ENCODE peak calls at places on chromosomes 4 and X, in four cellular contexts. B is tibial artery, C is cardiac muscle cell, T is mammary epithelial cell. O is an unnamed sample.

GRCh38 chr4:39526810-39527295 is 386 bp downstream of the UGDH start:
- DNase-seq in B (no peak), C (no peak), T (no peak), O (no peak)

GRCh38 chr4:137367608-137368007 is 164.7 kb downstream of the PCDH18 start:
- DNase-seq in B (no peak), C (peak), T (peak), O (peak)

GRCh38 chr4:161817822-161818412 is 345.9 kb downstream of the FSTL5 start:
- DNase-seq in B (no peak), C (no peak), T (no peak), O (no peak)

GRCh38 chrX:153766098-153766817 is 2.2 kb downstream of the PLXNB3 start:
- DNase-seq in B (no peak), C (peak), T (peak), O (no peak)

GRCh38 chr4:20265726-20266125 is 14.0 kb downstream of the SLIT2 start:
- DNase-seq in B (no peak), C (no peak), T (peak), O (no peak)

GRCh38 chr4:8201341-8201781 is 2.3 kb downstream of the SH3TC1 start:
- DNase-seq in B (no peak), C (peak), T (no peak), O (no peak)

GRCh38 chr4:143599827-143600226 is 86.3 kb downstream of the SMARCA5 start:
- DNase-seq in B (no peak), C (no peak), T (no peak), O (no peak)

GRCh38 chr4:8818063-8818881 is 53.4 kb downstream of the HMX1 start:
- DNase-seq in B (peak), C (no peak), T (no peak), O (no peak)

GRCh38 chrX:16873106-16873505 is 2.9 kb upstream of the RBBP7 start:
- DNase-seq in B (no peak), C (no peak), T (peak), O (no peak)

GRCh38 chr4:173488656-173489055 is 41.4 kb downstream of the HAND2 start:
- DNase-seq in B (no peak), C (no peak), T (no peak), O (no peak)

GRCh38 chr4:144399927-144400326 is 246.0 kb upstream of the HHIP start:
- DNase-seq in B (no peak), C (peak), T (peak), O (peak)

GRCh38 chr4:101630319-101630986 is 160.1 kb upstream of the BANK1 start:
- DNase-seq in B (no peak), C (no peak), T (no peak), O (no peak)

GRCh38 chr4:54231419-54232150 is 2.5 kb downstream of the PDGFRA start:
- DNase-seq in B (peak), C (peak), T (no peak), O (no peak)

GRCh38 chr4:170089274-170089742 is 448 bp downstream of the AADAT start:
- DNase-seq in B (no peak), C (peak), T (peak), O (no peak)

GRCh38 chr4:101014417-101014816 is 332.9 kb downstream of the PPP3CA start:
- DNase-seq in B (no peak), C (no peak), T (no peak), O (no peak)

GRCh38 chr4:91257721-91258120 is 1046.0 kb upstream of the GRID2 start:
- DNase-seq in B (no peak), C (no peak), T (no peak), O (no peak)

GRCh38 chr4:3391422-3391821 is 50.3 kb upstream of the HGFAC start:
- DNase-seq in B (no peak), C (no peak), T (no peak), O (no peak)

GRCh38 chr4:138645289-138645688 is 370.3 kb upstream of the NOCT start:
- DNase-seq in B (no peak), C (no peak), T (peak), O (no peak)

GRCh38 chr4:102675142-102675541 is 85.6 kb downstream of the MANBA start:
- DNase-seq in B (no peak), C (peak), T (no peak), O (no peak)

GRCh38 chr4:48708610-48709009 is 71.5 kb downstream of the FRYL start:
- DNase-seq in B (no peak), C (no peak), T (no peak), O (no peak)

GRCh38 chr4:143352720-143353119 is 16.0 kb downstream of the GAB1 start:
- DNase-seq in B (no peak), C (peak), T (no peak), O (no peak)

GRCh38 chr4:60315586-60315985 is 884.5 kb upstream of the ADGRL3 start:
- DNase-seq in B (no peak), C (no peak), T (no peak), O (no peak)

GRCh38 chrX:97672138-97672537 is 788.4 kb downstream of the RPA4 start:
- DNase-seq in B (no peak), C (no peak), T (no peak), O (no peak)

GRCh38 chr4:118400362-118400761 is 47.6 kb upstream of the PRSS12 start:
- DNase-seq in B (no peak), C (peak), T (no peak), O (no peak)

GRCh38 chr4:19700951-19701350 is 550.8 kb upstream of the SLIT2 start:
- DNase-seq in B (no peak), C (no peak), T (no peak), O (no peak)

GRCh38 chrX:146396409-146396808 is 413.2 kb upstream of the CXorf51B start:
- DNase-seq in B (no peak), C (no peak), T (no peak), O (no peak)

GRCh38 chrX:1164322-1165288 is 47.8 kb downstream of the CRLF2 start:
- DNase-seq in B (peak), C (peak), T (no peak), O (no peak)

GRCh38 chr4:8771666-8772065 is 100.0 kb downstream of the HMX1 start:
- DNase-seq in B (peak), C (no peak), T (no peak), O (no peak)

GRCh38 chr4:92012899-92013867 is 290.6 kb upstream of the GRID2 start:
- DNase-seq in B (no peak), C (peak), T (no peak), O (no peak)

GRCh38 chr4:173177232-173177631 is 8.6 kb downstream of the GALNT7 start:
- DNase-seq in B (no peak), C (no peak), T (no peak), O (no peak)

GRCh38 chr4:124454772-124455270 is 257.7 kb downstream of the ANKRD50 start:
- DNase-seq in B (no peak), C (no peak), T (no peak), O (no peak)

GRCh38 chr4:124462954-124463828 is 249.3 kb downstream of the ANKRD50 start:
- DNase-seq in B (no peak), C (no peak), T (no peak), O (no peak)

GRCh38 chr4:124459922-124460301 is 252.6 kb downstream of the ANKRD50 start:
- DNase-seq in B (no peak), C (peak), T (no peak), O (no peak)

GRCh38 chr4:124455671-124456070 is 256.9 kb downstream of the ANKRD50 start:
- DNase-seq in B (no peak), C (no peak), T (no peak), O (no peak)

GRCh38 chr4:124459196-124459921 is 253.2 kb downstream of the ANKRD50 start:
- DNase-seq in B (no peak), C (peak), T (no peak), O (no peak)
- H3K27ac ChIP-seq in B (no peak), C (no peak), T (no peak), O (no peak)

GRCh38 chr4:86593726-86594558 is at the start of gene PTPN13:
- DNase-seq in B (peak), C (peak), T (peak), O (peak)
- H3K27ac ChIP-seq in B (peak), C (peak), T (peak), O (peak)

GRCh38 chr4:52861171-52861873 is 795 bp upstream of the RASL11B start:
- DNase-seq in B (no peak), C (peak), T (no peak), O (no peak)
- H3K27ac ChIP-seq in B (peak), C (peak), T (no peak), O (no peak)

DNA sequence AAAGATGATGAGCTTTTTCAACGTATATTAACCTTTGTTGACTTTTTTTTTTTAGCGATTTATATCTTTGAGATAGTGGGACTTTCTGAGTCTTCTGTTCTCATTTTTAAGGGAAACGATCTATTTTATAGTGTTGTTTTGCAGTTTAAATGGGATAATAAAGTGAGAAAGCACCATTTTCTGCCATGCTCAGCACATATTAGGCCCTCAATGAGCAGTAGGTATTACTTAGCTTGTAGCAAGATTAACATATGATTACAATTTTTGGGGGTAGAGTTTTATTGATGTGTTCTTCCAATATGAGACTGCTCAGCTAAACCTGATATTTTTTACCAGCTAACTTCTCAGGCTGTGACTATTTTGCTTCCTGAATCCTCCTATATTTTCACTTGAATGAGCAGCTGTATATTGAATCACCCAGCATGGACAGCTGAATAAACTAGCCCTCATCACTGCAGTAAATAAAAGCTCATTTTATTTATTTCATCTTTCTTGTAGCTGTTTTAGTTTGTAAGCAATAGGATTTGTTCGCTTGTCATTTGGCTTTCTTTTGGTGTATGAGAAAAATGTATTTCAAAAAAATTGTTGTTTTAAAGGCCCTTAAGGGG is 43.7 kb downstream of the UGT8 start:
- DNase-seq in B (no peak), C (no peak), T (no peak), O (no peak)
- H3K27ac ChIP-seq in B (no peak), C (no peak), T (no peak), O (no peak)

GRCh38 chrX:75522565-75523411 is at the start of gene ZDHHC15:
- DNase-seq in B (peak), C (peak), T (no peak), O (no peak)
- H3K27ac ChIP-seq in B (peak), C (peak), T (no peak), O (no peak)

GRCh38 chr4:76028242-76028859 is 5.1 kb upstream of the CXCL10 start:
- DNase-seq in B (no peak), C (peak), T (peak), O (no peak)
- H3K27ac ChIP-seq in B (no peak), C (no peak), T (no peak), O (no peak)

GRCh38 chr4:150308824-150309472 is 230.7 kb downstream of the DCLK2 start:
- DNase-seq in B (no peak), C (peak), T (peak), O (peak)
- H3K27ac ChIP-seq in B (no peak), C (no peak), T (peak), O (peak)